ENCODE peak calls at places on chromosomes 1 and 21, in four cellular contexts. C is aorta; K is activated T-cell treated with anti-CD3 and anti-CD28 coated beads, Interleukin-2, amount 50 U/mL, for 4 hours; B is heart right ventricle. N is an unnamed sample.

GRCh38 chr1:245921417-245921816 is 585.7 kb downstream of the SMYD3 start:
- DNase-seq in C (no peak), K (no peak), B (no peak), N (no peak)

GRCh38 chr1:154358519-154358918 is 33.2 kb downstream of the ATP8B2 start:
- DNase-seq in C (no peak), K (no peak), B (no peak), N (no peak)

GRCh38 chr1:98232678-98233077 is 311.8 kb upstream of the DPYD start:
- DNase-seq in C (no peak), K (no peak), B (no peak), N (no peak)

GRCh38 chr21:38956791-38957571 is 151.3 kb downstream of the ETS2 start:
- DNase-seq in C (no peak), K (no peak), B (no peak), N (peak; percentile 56)

GRCh38 chr1:25586181-25586588 is 30.4 kb upstream of the MAN1C1 start:
- DNase-seq in C (no peak), K (no peak), B (no peak), N (no peak)

GRCh38 chr1:242824435-242824834 is 299.9 kb upstream of the PLD5 start:
- DNase-seq in C (no peak), K (no peak), B (no peak), N (no peak)

GRCh38 chr21:46425566-46425965 is 33.1 kb upstream of the DIP2A start:
- DNase-seq in C (no peak), K (peak; percentile 28), B (no peak), N (no peak)

GRCh38 chr1:94646786-94647555 is 105.4 kb upstream of the F3 start:
- DNase-seq in C (no peak), K (no peak), B (no peak), N (no peak)

GRCh38 chr1:37393585-37394120 is 80.7 kb upstream of the ZC3H12A start:
- DNase-seq in C (no peak), K (no peak), B (no peak), N (no peak)

GRCh38 chr1:236122176-236122575 is 20.2 kb upstream of the GPR137B start:
- DNase-seq in C (no peak), K (no peak), B (no peak), N (no peak)

GRCh38 chr1:9009438-9010366 is 16.5 kb downstream of the SLC2A7 start:
- DNase-seq in C (no peak), K (no peak), B (peak; percentile 41), N (peak; percentile 53)

GRCh38 chr1:40252601-40253000 is 4.9 kb downstream of the TMCO2 start:
- DNase-seq in C (no peak), K (no peak), B (no peak), N (no peak)

GRCh38 chr1:201890223-201890622 is 1.5 kb downstream of the SHISA4 start:
- DNase-seq in C (no peak), K (no peak), B (no peak), N (no peak)

GRCh38 chr1:235736263-235736662 is 86.7 kb upstream of the GNG4 start:
- DNase-seq in C (no peak), K (no peak), B (no peak), N (no peak)

GRCh38 chr1:222357252-222357651 is 190.7 kb downstream of the HHIPL2 start:
- DNase-seq in C (no peak), K (no peak), B (no peak), N (no peak)

GRCh38 chr21:33028271-33028670 is 2.5 kb downstream of the OLIG2 start:
- DNase-seq in C (no peak), K (no peak), B (no peak), N (no peak)

GRCh38 chr1:152141971-152142584 is 16.9 kb downstream of the RPTN start:
- DNase-seq in C (peak; percentile 58), K (no peak), B (peak; percentile 13), N (peak; percentile 72)

GRCh38 chr1:35597870-35598269 is 24.8 kb downstream of the TFAP2E start:
- DNase-seq in C (no peak), K (no peak), B (no peak), N (no peak)

GRCh38 chr1:55860816-55861519 is 645.8 kb upstream of the USP24 start:
- DNase-seq in C (no peak), K (no peak), B (no peak), N (no peak)

GRCh38 chr1:215023151-215023832 is 59.2 kb upstream of the KCNK2 start:
- DNase-seq in C (no peak), K (no peak), B (no peak), N (no peak)

GRCh38 chr1:99728494-99729235 is 37.8 kb downstream of the FRRS1 start:
- DNase-seq in C (no peak), K (no peak), B (no peak), N (no peak)

GRCh38 chr21:25636727-25637126 is 2.3 kb upstream of the JAM2 start:
- DNase-seq in C (no peak), K (no peak), B (no peak), N (no peak)

GRCh38 chr1:52552505-52553371 is at the start of gene TUT4:
- DNase-seq in C (peak; percentile 82), K (peak; percentile 63), B (peak; percentile 81), N (peak; percentile 78)

GRCh38 chr21:24658926-24659325 is 948.4 kb downstream of the MRPL39 start:
- DNase-seq in C (no peak), K (no peak), B (no peak), N (no peak)

GRCh38 chr21:21010228-21010627 is 12.0 kb downstream of the NCAM2 start:
- DNase-seq in C (no peak), K (no peak), B (no peak), N (no peak)

GRCh38 chr1:202016022-202016624 is 5.7 kb downstream of the ELF3 start:
- DNase-seq in C (no peak), K (no peak), B (no peak), N (peak; percentile 48)

GRCh38 chr1:99943238-99943794 is 26.5 kb upstream of the SLC35A3 start:
- DNase-seq in C (no peak), K (no peak), B (no peak), N (no peak)

GRCh38 chr1:240111558-240111957 is 19.9 kb downstream of the FMN2 start:
- DNase-seq in C (no peak), K (no peak), B (no peak), N (peak; percentile 73)

GRCh38 chr1:212669102-212669501 is 30.5 kb downstream of the BATF3 start:
- DNase-seq in C (no peak), K (no peak), B (no peak), N (no peak)

GRCh38 chr1:205456868-205457724 is 1.3 kb upstream of the BLACAT1 start:
- DNase-seq in C (no peak), K (no peak), B (no peak), N (no peak)

GRCh38 chr1:229191066-229191674 is 79.7 kb upstream of the RAB4A start:
- DNase-seq in C (no peak), K (no peak), B (no peak), N (no peak)

GRCh38 chr1:102858695-102859094 is 249.6 kb downstream of the COL11A1 start:
- DNase-seq in C (no peak), K (no peak), B (no peak), N (no peak)

GRCh38 chr1:216614011-216614934 is 109.0 kb downstream of the ESRRG start:
- DNase-seq in C (no peak), K (no peak), B (no peak), N (no peak)

GRCh38 chr1:204384636-204385354 is 25.1 kb upstream of the PLEKHA6 start:
- DNase-seq in C (peak; percentile 76), K (no peak), B (peak; percentile 31), N (no peak)